ENCODE peak calls at places on chromosomes 1 and 21, in four cellular contexts. One of them, this sample, is unnamed.

GRCh38 chr1:186950547-186950946 is 121.8 kb downstream of the PLA2G4A start:
- DNase-seq in body of pancreas: no peak
- DNase-seq in CD4-positive, CD25-positive, alpha-beta regulatory T cell: no peak
- DNase-seq in NAMALWA: no peak
- DNase-seq in this sample: no peak

GRCh38 chr1:155179107-155180031 is 5.7 kb downstream of the TRIM46 start:
- DNase-seq in body of pancreas: peak
- DNase-seq in CD4-positive, CD25-positive, alpha-beta regulatory T cell: no peak
- DNase-seq in NAMALWA: no peak
- DNase-seq in this sample: peak

GRCh38 chr1:7255303-7256058 is 470.2 kb downstream of the CAMTA1 start:
- DNase-seq in body of pancreas: no peak
- DNase-seq in CD4-positive, CD25-positive, alpha-beta regulatory T cell: no peak
- DNase-seq in NAMALWA: no peak
- DNase-seq in this sample: no peak

GRCh38 chr1:54287176-54287650 is 87.2 kb downstream of the MRPL37 start:
- DNase-seq in body of pancreas: peak
- DNase-seq in CD4-positive, CD25-positive, alpha-beta regulatory T cell: no peak
- DNase-seq in NAMALWA: no peak
- DNase-seq in this sample: peak

GRCh38 chr1:244161111-244161510 is 110.0 kb downstream of the ZBTB18 start:
- DNase-seq in body of pancreas: no peak
- DNase-seq in CD4-positive, CD25-positive, alpha-beta regulatory T cell: no peak
- DNase-seq in NAMALWA: no peak
- DNase-seq in this sample: no peak

GRCh38 chr1:41672173-41672572 is 187.7 kb upstream of the EDN2 start:
- DNase-seq in body of pancreas: no peak
- DNase-seq in CD4-positive, CD25-positive, alpha-beta regulatory T cell: no peak
- DNase-seq in NAMALWA: no peak
- DNase-seq in this sample: peak

GRCh38 chr21:33434770-33435360 is 31.7 kb downstream of the IFNGR2 start:
- DNase-seq in body of pancreas: no peak
- DNase-seq in CD4-positive, CD25-positive, alpha-beta regulatory T cell: no peak
- DNase-seq in NAMALWA: peak
- DNase-seq in this sample: no peak

GRCh38 chr1:170967042-170967910 is 31.9 kb downstream of the MROH9 start:
- DNase-seq in body of pancreas: peak
- DNase-seq in CD4-positive, CD25-positive, alpha-beta regulatory T cell: no peak
- DNase-seq in NAMALWA: peak
- DNase-seq in this sample: no peak